ENCODE peak calls at places on chromosomes 6 and 20, in seven cellular contexts. W is hepatocyte, K is AG04450, P is right lobe of liver, U is HL-60, Y is stomach, E is body of pancreas. G is an unnamed sample.

GRCh38 chr6:56292505-56293181 is 45.3 kb upstream of the COL21A1 start:
- DNase-seq in W (peak; percentile 76), K (peak; percentile 41), P (no peak), U (no peak), Y (no peak), E (no peak), G (peak; percentile 43)

GRCh38 chr6:146915671-146916127 is 288.5 kb upstream of the STXBP5 start:
- DNase-seq in W (no peak), K (no peak), P (no peak), U (peak; percentile 21), Y (no peak), E (no peak), G (no peak)

GRCh38 chr6:34529665-34530327 is 26.3 kb downstream of the SPDEF start:
- DNase-seq in W (peak; percentile 32), K (no peak), P (peak; percentile 80), U (no peak), Y (peak; percentile 76), E (no peak), G (peak; percentile 57)

GRCh38 chr6:11414564-11414963 is 123.0 kb upstream of the TMEM170B start:
- DNase-seq in W (peak; percentile 49), K (no peak), P (no peak), U (no peak), Y (no peak), E (no peak), G (peak; percentile 37)

GRCh38 chr20:58882704-58883089 is 30.2 kb downstream of the GNAS start:
- DNase-seq in W (no peak), K (no peak), P (no peak), U (no peak), Y (no peak), E (no peak), G (no peak)

GRCh38 chr6:5671162-5671561 is 335.6 kb downstream of the NRN1 start:
- DNase-seq in W (no peak), K (no peak), P (no peak), U (peak; percentile 96), Y (no peak), E (no peak), G (peak; percentile 6)

GRCh38 chr6:28884423-28885148 is 39.2 kb downstream of the TRIM27 start:
- DNase-seq in W (no peak), K (no peak), P (no peak), U (no peak), Y (no peak), E (no peak), G (peak; percentile 50)

GRCh38 chr6:31765559-31765909 is 3.1 kb downstream of the SAPCD1 start:
- DNase-seq in W (no peak), K (no peak), P (no peak), U (no peak), Y (no peak), E (no peak), G (no peak)

GRCh38 chr6:138250513-138251247 is 32.4 kb upstream of the PBOV1 start:
- DNase-seq in W (peak; percentile 71), K (no peak), P (no peak), U (no peak), Y (peak; percentile 85), E (peak; percentile 90), G (no peak)

GRCh38 chr6:32439708-32440214 is at the start of gene HLA-DRA:
- DNase-seq in W (peak; percentile 50), K (peak; percentile 4), P (no peak), U (no peak), Y (no peak), E (no peak), G (peak; percentile 94)

GRCh38 chr20:10096790-10097189 is 62.0 kb downstream of the ANKEF1 start:
- DNase-seq in W (no peak), K (no peak), P (no peak), U (no peak), Y (no peak), E (no peak), G (no peak)

GRCh38 chr6:27188206-27188884 is 59.2 kb upstream of the PRSS16 start:
- DNase-seq in W (peak; percentile 80), K (no peak), P (peak; percentile 60), U (peak; percentile 17), Y (peak; percentile 48), E (peak; percentile 46), G (peak; percentile 85)

GRCh38 chr6:36663504-36664446 is 14.7 kb upstream of the CDKN1A start:
- DNase-seq in W (no peak), K (no peak), P (no peak), U (no peak), Y (no peak), E (no peak), G (peak; percentile 51)

GRCh38 chr6:56552212-56553130 is 90.2 kb downstream of the DST start:
- DNase-seq in W (no peak), K (no peak), P (no peak), U (no peak), Y (no peak), E (no peak), G (no peak)

GRCh38 chr20:63957004-63957689 is 931 bp upstream of the UCKL1 start:
- DNase-seq in W (peak; percentile 84), K (no peak), P (peak; percentile 82), U (peak; percentile 78), Y (peak; percentile 71), E (peak; percentile 58), G (peak; percentile 82)

GRCh38 chr6:47854996-47855395 is 73.2 kb downstream of the OPN5 start:
- DNase-seq in W (no peak), K (no peak), P (no peak), U (no peak), Y (no peak), E (no peak), G (no peak)

GRCh38 chr20:36150847-36151539 is 3.5 kb upstream of the EPB41L1 start:
- DNase-seq in W (no peak), K (no peak), P (no peak), U (no peak), Y (no peak), E (no peak), G (no peak)

DNA sequence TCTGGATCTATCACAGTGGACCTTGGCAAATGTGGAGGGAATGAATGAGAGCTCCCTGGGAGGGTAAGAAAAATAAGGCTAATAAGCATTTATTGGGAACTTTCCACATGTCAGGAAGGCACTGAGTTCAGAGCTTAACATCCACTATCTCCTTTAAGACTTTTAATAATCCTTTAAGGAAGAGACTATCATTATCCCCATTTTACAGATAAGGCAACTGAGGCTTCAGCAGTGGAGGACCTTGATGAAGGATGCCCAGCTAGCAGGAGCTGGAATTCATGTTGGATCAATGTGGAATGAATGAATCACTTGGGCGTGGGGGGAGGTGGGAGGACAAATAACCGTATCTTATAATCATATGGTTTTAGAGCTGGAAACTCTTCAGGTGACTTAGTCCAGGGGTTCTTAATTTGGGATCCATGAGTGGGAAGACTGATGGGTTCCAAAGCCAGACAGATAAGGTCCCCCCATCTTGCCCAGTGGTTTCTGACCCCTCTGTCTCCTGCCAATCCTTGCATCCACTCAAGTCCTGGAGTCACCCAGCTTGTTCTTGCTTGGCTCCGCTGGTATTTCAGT is 54.9 kb downstream of the CD40 start:
- DNase-seq in W (no peak), K (no peak), P (no peak), U (no peak), Y (no peak), E (no peak), G (no peak)
- H3K27me3 ChIP-seq in W (peaks cover 61% of the 10 kb centered on the region), K (peaks cover 39% of the 10 kb centered on the region), P (peaks cover 12% of the 10 kb centered on the region), U (peaks cover 17% of the 10 kb centered on the region), Y (peaks cover 91% of the 10 kb centered on the region), E (no peaks in the 10 kb centered on the region), G (peaks cover 27% of the 10 kb centered on the region)

GRCh38 chr6:50864601-50865000 is 45.9 kb downstream of the TFAP2B start:
- DNase-seq in W (no peak), K (no peak), P (no peak), U (no peak), Y (no peak), E (no peak), G (no peak)
- H3K27me3 ChIP-seq in W (peaks cover 7% of the 10 kb centered on the region), K (no peaks in the 10 kb centered on the region), P (no peaks in the 10 kb centered on the region), U (no peaks in the 10 kb centered on the region), Y (peaks cover 2% of the 10 kb centered on the region), E (no peaks in the 10 kb centered on the region), G (no peaks in the 10 kb centered on the region)

GRCh38 chr6:68634503-68635411 is at the start of gene ADGRB3:
- DNase-seq in W (peak; percentile 92), K (no peak), P (peak; percentile 62), U (peak; percentile 18), Y (peak; percentile 46), E (peak; percentile 59), G (peak; percentile 23)
- H3K27me3 ChIP-seq in W (peaks cover 64% of the 10 kb centered on the region), K (peaks cover 22% of the 10 kb centered on the region), P (peaks cover 17% of the 10 kb centered on the region), U (peaks cover 35% of the 10 kb centered on the region), Y (peaks cover 56% of the 10 kb centered on the region), E (no peaks in the 10 kb centered on the region), G (peaks cover 4% of the 10 kb centered on the region)

DNA sequence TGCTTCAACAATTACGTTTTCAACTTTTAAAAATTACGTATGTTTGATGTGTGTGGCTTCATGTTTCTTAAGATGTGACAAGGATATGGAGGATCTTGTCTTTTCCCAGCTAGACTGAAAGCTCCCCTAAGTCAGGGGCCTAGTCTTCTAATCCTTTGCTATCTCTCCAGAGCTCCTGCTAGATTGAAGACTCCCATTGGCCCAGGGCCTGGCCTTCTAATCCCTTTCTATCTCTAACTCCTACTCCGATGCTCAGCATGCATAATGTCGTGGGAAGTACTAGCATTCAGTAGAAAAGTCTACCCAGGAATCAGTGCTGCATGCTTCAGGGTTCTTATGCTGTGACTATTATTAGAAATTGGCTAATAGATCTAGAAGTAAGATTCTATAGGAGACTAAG is 144.8 kb upstream of the SUPT3H start:
- DNase-seq in W (peak; percentile 11), K (no peak), P (no peak), U (no peak), Y (no peak), E (no peak), G (no peak)
- H3K27me3 ChIP-seq in W (no peaks in the 10 kb centered on the region), K (no peaks in the 10 kb centered on the region), P (no peaks in the 10 kb centered on the region), U (no peaks in the 10 kb centered on the region), Y (no peaks in the 10 kb centered on the region), E (no peaks in the 10 kb centered on the region), G (no peaks in the 10 kb centered on the region)

G was measured in small intestine.